ENCODE peak calls at places on chromosomes 13 and 19, in six cellular contexts. U is activated CD4-positive, alpha-beta memory T cell treated with anti-CD3 and anti-CD28 coated beads, Interleukin-2, amount 10 ng/mL, durations not matched to agents 7 days and 5 days; Z is COR-L47; T is activated naive CD4-positive, alpha-beta T cell treated with anti-CD3 and anti-CD28 coated beads, Interleukin-2, amount 10 ng/mL, durations not matched to agents 7 days and 5 days; R is Ammon's horn; N is stimulated activated CD4-positive, alpha-beta T cell treated with anti-CD3 and anti-CD28 coated beads, Interleukin-4, amount 100 ng/mL, for 1 hour. B is an unnamed sample.
A peak's percentile ranks its signal among the peaks of the same experiment; 100 is the strongest.

GRCh38 chr19:47124937-47125668 is 5.5 kb upstream of the SAE1 start:
- DNase-seq in U (peak; percentile 22), Z (peak; percentile 67), T (no peak), R (peak; percentile 77), N (no peak), B (peak; percentile 16)

GRCh38 chr13:48400820-48401219 is 12.1 kb downstream of the LPAR6 start:
- DNase-seq in U (no peak), Z (no peak), T (no peak), R (no peak), N (no peak), B (no peak)

GRCh38 chr19:38134538-38135149 is 89.4 kb downstream of the DPF1 start:
- DNase-seq in U (peak; percentile 34), Z (no peak), T (peak; percentile 52), R (no peak), N (peak; percentile 10), B (no peak)

GRCh38 chr13:29537736-29538624 is 57.5 kb downstream of the SLC7A1 start:
- DNase-seq in U (no peak), Z (no peak), T (no peak), R (peak; percentile 16), N (no peak), B (no peak)

GRCh38 chr13:50412046-50412617 is 396.9 kb downstream of the KCNRG start:
- DNase-seq in U (no peak), Z (no peak), T (no peak), R (no peak), N (no peak), B (no peak)

GRCh38 chr13:27830010-27830409 is 37.7 kb downstream of the GSX1 start:
- DNase-seq in U (peak; percentile 55), Z (peak; percentile 28), T (peak; percentile 59), R (no peak), N (peak; percentile 67), B (peak; percentile 85)

GRCh38 chr13:26020536-26021290 is 31.1 kb downstream of the SHISA2 start:
- DNase-seq in U (no peak), Z (no peak), T (no peak), R (no peak), N (no peak), B (no peak)

GRCh38 chr19:3556423-3556977 is 886 bp downstream of the MFSD12 start:
- DNase-seq in U (no peak), Z (no peak), T (no peak), R (no peak), N (no peak), B (no peak)

GRCh38 chr13:112450118-112450517 is 74.0 kb downstream of the SPACA7 start:
- DNase-seq in U (peak; percentile 7), Z (no peak), T (no peak), R (no peak), N (no peak), B (peak; percentile 70)

GRCh38 chr13:44132710-44133109 is 240.9 kb upstream of the SERP2 start:
- DNase-seq in U (no peak), Z (no peak), T (no peak), R (peak; percentile 72), N (no peak), B (peak; percentile 88)

GRCh38 chr13:110216403-110217041 is 90.4 kb downstream of the COL4A1 start:
- DNase-seq in U (no peak), Z (no peak), T (no peak), R (no peak), N (no peak), B (no peak)

GRCh38 chr13:111850976-111851375 is 216.0 kb upstream of the SOX1 start:
- DNase-seq in U (no peak), Z (no peak), T (no peak), R (no peak), N (no peak), B (no peak)

GRCh38 chr13:39148513-39148961 is 110.3 kb downstream of the NHLRC3 start:
- DNase-seq in U (no peak), Z (peak; percentile 56), T (no peak), R (no peak), N (no peak), B (no peak)

GRCh38 chr19:50046649-50047503 is 21.1 kb downstream of the ZNF473 start:
- DNase-seq in U (peak; percentile 30), Z (peak; percentile 19), T (peak; percentile 51), R (peak; percentile 81), N (peak; percentile 65), B (no peak)

GRCh38 chr13:24083722-24084421 is 76.6 kb upstream of the SPATA13 start:
- DNase-seq in U (no peak), Z (peak; percentile 54), T (no peak), R (peak; percentile 74), N (no peak), B (no peak)

GRCh38 chr19:12948597-12949362 is 3.1 kb downstream of the RAD23A start:
- DNase-seq in U (no peak), Z (no peak), T (no peak), R (no peak), N (no peak), B (no peak)

GRCh38 chr13:92488249-92488845 is 738.3 kb upstream of the GPC6 start:
- DNase-seq in U (no peak), Z (no peak), T (no peak), R (peak; percentile 4), N (no peak), B (no peak)

GRCh38 chr19:16373539-16373938 is 48.9 kb downstream of the KLF2 start:
- DNase-seq in U (no peak), Z (no peak), T (peak; percentile 20), R (no peak), N (no peak), B (peak; percentile 92)

GRCh38 chr13:78658630-78659449 is at the start of gene OBI1:
- DNase-seq in U (peak; percentile 91), Z (peak; percentile 91), T (peak; percentile 92), R (peak; percentile 92), N (peak; percentile 91), B (peak; percentile 98)

GRCh38 chr13:111659842-111660241 is 339.4 kb downstream of the TEX29 start:
- DNase-seq in U (no peak), Z (no peak), T (no peak), R (no peak), N (no peak), B (no peak)

GRCh38 chr13:46124531-46124966 is 19.7 kb upstream of the CPB2 start:
- DNase-seq in U (peak; percentile 29), Z (no peak), T (peak; percentile 28), R (peak; percentile 47), N (peak; percentile 18), B (no peak)

GRCh38 chr13:28026508-28026907 is 38.0 kb upstream of the URAD start:
- DNase-seq in U (no peak), Z (no peak), T (no peak), R (no peak), N (no peak), B (no peak)

GRCh38 chr19:6593651-6594416 is 2.9 kb upstream of the CD70 start:
- DNase-seq in U (no peak), Z (no peak), T (no peak), R (no peak), N (no peak), B (no peak)

B was measured in posterior vena cava.